ENCODE peak calls at places on chromosomes 4 and X, in four cellular contexts. B, W, T and S are unnamed samples.

GRCh38 chr4:34766935-34767859 is 1477.1 kb downstream of the ARAP2 start:
- DNase-seq in B (no peak), W (no peak), T (no peak), S (no peak)

GRCh38 chr4:33160126-33160525 is 2440.0 kb downstream of the PCDH7 start:
- DNase-seq in B (no peak), W (no peak), T (peak; percentile 22), S (peak; percentile 5)

GRCh38 chrX:3712080-3712869 is 1.2 kb downstream of the PRKX start:
- DNase-seq in B (no peak), W (no peak), T (no peak), S (peak; percentile 5)

GRCh38 chr4:155405059-155405458 is 28.3 kb upstream of the MAP9 start:
- DNase-seq in B (no peak), W (no peak), T (no peak), S (no peak)

GRCh38 chrX:2397648-2398340 is 103.0 kb downstream of the DHRSX start:
- DNase-seq in B (no peak), W (no peak), T (peak; percentile 42), S (peak; percentile 56)

GRCh38 chr4:67158669-67159068 is 386.6 kb downstream of the CENPC start:
- DNase-seq in B (no peak), W (no peak), T (no peak), S (no peak)

GRCh38 chr4:168917150-168917779 is 92.8 kb downstream of the CBR4 start:
- DNase-seq in B (no peak), W (no peak), T (peak; percentile 22), S (peak; percentile 24)

GRCh38 chrX:15128838-15129237 is 141.0 kb downstream of the ASB9 start:
- DNase-seq in B (no peak), W (no peak), T (no peak), S (no peak)

GRCh38 chrX:85828771-85829170 is 218.6 kb downstream of the CHM start:
- DNase-seq in B (no peak), W (no peak), T (no peak), S (no peak)

GRCh38 chrX:19174401-19175025 is 52.2 kb upstream of the ADGRG2 start:
- DNase-seq in B (peak; percentile 18), W (no peak), T (no peak), S (peak; percentile 46)

GRCh38 chr4:47829438-47829837 is 8.4 kb downstream of the CORIN start:
- DNase-seq in B (no peak), W (no peak), T (no peak), S (no peak)

GRCh38 chr4:40564815-40565505 is 64.7 kb downstream of the RBM47 start:
- DNase-seq in B (no peak), W (no peak), T (no peak), S (no peak)

GRCh38 chr4:6524436-6524835 is 50.6 kb upstream of the MAN2B2 start:
- DNase-seq in B (no peak), W (no peak), T (no peak), S (no peak)

GRCh38 chr4:28966982-28967381 is 1753.2 kb upstream of the PCDH7 start:
- DNase-seq in B (no peak), W (no peak), T (no peak), S (peak; percentile 39)

GRCh38 chrX:102966701-102967100 is 29.6 kb downstream of the RAB40AL start:
- DNase-seq in B (no peak), W (no peak), T (no peak), S (peak; percentile 18)

GRCh38 chr4:6476893-6477292 is 4.5 kb upstream of the PPP2R2C start:
- DNase-seq in B (no peak), W (no peak), T (no peak), S (no peak)

GRCh38 chrX:78923198-78924015 is 21.8 kb upstream of the P2RY10 start:
- DNase-seq in B (no peak), W (no peak), T (no peak), S (no peak)

GRCh38 chr4:6942238-6942800 is 32.7 kb downstream of the TBC1D14 start:
- DNase-seq in B (no peak), W (no peak), T (peak; percentile 32), S (peak; percentile 88)

GRCh38 chr4:127997534-127998388 is 32.6 kb downstream of the ABHD18 start:
- DNase-seq in B (no peak), W (no peak), T (no peak), S (no peak)

GRCh38 chrX:49029876-49030275 is 13.3 kb downstream of the TFE3 start:
- DNase-seq in B (no peak), W (no peak), T (peak; percentile 37), S (no peak)

GRCh38 chrX:103398321-103398937 is 22.1 kb downstream of the BEX3 start:
- DNase-seq in B (no peak), W (no peak), T (peak; percentile 37), S (peak; percentile 81)

GRCh38 chr4:75633846-75634245 is 3.5 kb upstream of the CDKL2 start:
- DNase-seq in B (no peak), W (no peak), T (no peak), S (peak; percentile 9)

GRCh38 chrX:14003028-14003427 is 26.7 kb downstream of the GEMIN8 start:
- DNase-seq in B (no peak), W (no peak), T (no peak), S (no peak)

GRCh38 chr4:120228086-120228485 is 161.4 kb upstream of the MAD2L1 start:
- DNase-seq in B (no peak), W (no peak), T (no peak), S (no peak)

GRCh38 chr4:13906727-13907126 is 279.2 kb upstream of the BOD1L1 start:
- DNase-seq in B (no peak), W (no peak), T (no peak), S (no peak)

GRCh38 chrX:134548844-134549205 is 88.9 kb downstream of the HPRT1 start:
- DNase-seq in B (no peak), W (no peak), T (no peak), S (no peak)
- H3K4me3 ChIP-seq in B (peak overlapping the region; percentile 75), W (peak overlapping the region; percentile 46), T (peak overlapping the region; percentile 63), S (peak overlapping the region; percentile 72)

GRCh38 chrX:44144491-44144890 is 171.3 kb upstream of the NDP start:
- DNase-seq in B (no peak), W (no peak), T (no peak), S (no peak)

DNA sequence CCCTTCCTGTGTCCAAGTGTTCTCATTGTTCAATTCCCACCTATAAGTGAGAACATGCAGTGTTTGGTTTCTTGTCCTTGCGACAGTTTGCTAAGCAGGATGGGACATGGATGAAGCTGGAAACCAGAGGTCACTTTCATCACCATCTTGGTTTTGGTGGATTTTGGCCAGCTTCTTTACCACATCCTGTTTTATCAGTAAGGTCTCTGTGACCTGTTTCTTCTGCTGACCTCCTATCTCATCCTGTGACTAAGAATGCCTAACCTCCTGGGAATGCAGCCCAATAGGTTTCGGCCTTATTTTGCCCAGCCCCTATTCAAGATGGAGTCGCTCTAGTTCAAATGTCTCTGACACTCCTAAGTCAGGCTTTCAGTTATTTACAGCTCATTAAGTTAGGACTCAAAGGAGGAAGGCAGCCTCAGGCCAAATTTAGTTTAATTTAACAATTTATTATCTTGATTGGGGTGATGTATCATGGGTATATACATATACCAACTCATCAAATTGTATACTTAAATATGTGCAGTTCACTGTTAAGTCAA is 169.9 kb upstream of the NDP start:
- DNase-seq in B (no peak), W (no peak), T (no peak), S (no peak)
- H3K27ac ChIP-seq in B (no peak overlapping the region), W (no peak overlapping the region), T (no peak overlapping the region), S (no peak overlapping the region)

GRCh38 chr4:84501721-84502267 is 2.7 kb upstream of the NKX6-1 start:
- DNase-seq in B (no peak), W (no peak), T (no peak), S (no peak)

GRCh38 chr4:84501197-84501492 is 2.1 kb upstream of the NKX6-1 start:
- DNase-seq in B (no peak), W (no peak), T (no peak), S (no peak)

GRCh38 chr4:84503495-84504437 is 4.7 kb upstream of the NKX6-1 start:
- DNase-seq in B (no peak), W (no peak), T (peak; percentile 62), S (peak; percentile 68)

GRCh38 chr4:84502955-84503373 is 3.9 kb upstream of the NKX6-1 start:
- DNase-seq in B (no peak), W (no peak), T (no peak), S (no peak)

DNA sequence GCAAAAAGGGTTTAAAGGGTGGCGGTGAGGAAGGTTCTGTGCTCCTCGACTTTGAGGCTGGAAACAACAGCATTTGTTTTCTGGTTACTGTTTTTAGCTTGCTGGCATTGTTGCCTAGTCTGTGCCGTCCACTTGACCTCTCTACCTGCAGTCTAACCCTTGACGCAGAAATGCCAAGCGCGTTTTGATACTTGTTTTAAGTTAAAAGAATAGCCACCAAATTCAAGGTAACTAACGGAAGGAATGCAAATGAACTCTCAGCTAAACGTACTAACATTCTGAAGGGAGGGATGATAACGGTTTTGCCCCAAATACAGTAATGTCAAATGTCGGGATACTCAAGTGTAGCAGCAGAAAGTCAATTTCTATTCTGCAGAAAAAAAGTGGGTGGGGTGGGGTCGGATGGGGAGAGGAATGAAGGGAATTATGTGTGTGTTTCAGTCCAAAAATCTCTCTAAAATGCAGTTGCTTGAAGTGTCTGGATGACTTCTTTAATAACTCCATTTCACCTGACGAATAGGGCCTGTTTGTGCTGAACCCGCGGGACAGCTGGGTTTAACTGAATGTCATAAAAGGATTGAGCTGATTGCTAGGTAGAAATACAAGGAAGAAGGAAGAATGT is 3.4 kb upstream of the NKX6-1 start:
- DNase-seq in B (no peak), W (no peak), T (no peak), S (no peak)
- H3K4me3 ChIP-seq in B (no peak overlapping the region), W (no peak overlapping the region), T (no peak overlapping the region), S (no peak overlapping the region)

GRCh38 chr4:130288576-130288975 is 1192.6 kb downstream of the C4orf33 start:
- DNase-seq in B (no peak), W (no peak), T (no peak), S (no peak)
- H3K27ac ChIP-seq in B (no peak overlapping the region), W (no peak overlapping the region), T (no peak overlapping the region), S (no peak overlapping the region)

DNA sequence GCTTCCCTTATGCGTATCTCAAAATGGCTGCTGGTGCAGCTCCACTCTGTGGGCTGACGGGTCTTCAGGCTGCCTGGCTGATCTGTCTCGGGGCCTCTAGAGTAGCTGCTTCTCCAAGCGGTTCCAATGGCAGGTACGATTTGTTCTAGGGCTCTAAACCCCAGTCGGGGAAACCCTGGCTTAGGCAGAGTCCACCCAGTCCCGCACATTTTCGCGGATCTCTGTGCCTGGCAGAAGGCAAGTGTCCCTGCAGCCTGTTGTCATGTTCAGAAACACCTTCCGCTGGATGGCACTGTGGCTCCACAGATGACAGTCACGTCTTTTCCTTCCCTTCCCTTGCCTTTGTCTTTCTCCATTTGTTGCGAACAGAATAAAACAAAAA is 54.4 kb downstream of the NBDY start:
- DNase-seq in B (peak; percentile 84), W (peak; percentile 77), T (no peak), S (no peak)
- H3K4me3 ChIP-seq in B (peak overlapping the region; percentile 65), W (peak overlapping the region; percentile 43), T (no peak overlapping the region), S (no peak overlapping the region)

DNA sequence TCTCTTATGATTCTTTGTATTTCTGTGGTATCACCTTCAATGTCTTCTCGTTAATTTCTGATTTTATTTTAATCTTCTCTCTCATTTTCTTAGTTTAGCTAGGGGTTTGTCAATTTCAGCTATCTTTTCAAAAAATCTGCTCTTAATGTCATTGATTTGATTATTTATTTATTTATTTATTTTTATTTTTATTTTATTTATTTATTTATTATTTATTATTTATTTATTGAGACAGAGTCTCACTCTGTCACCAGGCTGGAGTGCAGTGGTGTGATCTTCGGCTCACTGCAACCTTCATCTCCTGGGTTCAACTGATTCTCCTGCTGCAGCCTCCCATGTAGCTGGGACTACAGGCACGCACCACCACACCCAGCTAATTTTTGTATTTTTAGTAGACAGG is 194.1 kb downstream of the SCFD2 start:
- DNase-seq in B (no peak), W (no peak), T (no peak), S (no peak)
- H3K27ac ChIP-seq in B (no peak overlapping the region), W (no peak overlapping the region), T (no peak overlapping the region), S (no peak overlapping the region)